ENCODE peak calls at places on chromosome 21, in five cellular contexts. K is GM12864; Q is naive thymus-derived CD8-positive, alpha-beta T cell; C is H9; J is GM19239. E is an unnamed sample.

GRCh38 chr21:42294273-42294880 is 20.8 kb downstream of the TFF3 start:
- DNase-seq in K (no peak), Q (no peak), C (no peak), J (no peak), E (peak)

GRCh38 chr21:14273736-14274538 is 58.0 kb downstream of the RBM11 start:
- DNase-seq in K (no peak), Q (no peak), C (peak), J (no peak), E (no peak)

GRCh38 chr21:18151046-18151445 is 93.6 kb upstream of the CHODL start:
- DNase-seq in K (no peak), Q (no peak), C (no peak), J (no peak), E (no peak)

GRCh38 chr21:41678016-41678935 is 88.6 kb downstream of the RIPK4 start:
- DNase-seq in K (no peak), Q (no peak), C (no peak), J (no peak), E (peak)

GRCh38 chr21:29568020-29568419 is 269.3 kb downstream of the BACH1 start:
- DNase-seq in K (no peak), Q (no peak), C (no peak), J (no peak), E (no peak)

GRCh38 chr21:44428281-44428942 is 26.9 kb upstream of the LRRC3 start:
- DNase-seq in K (peak), Q (peak), C (peak), J (no peak), E (no peak)

GRCh38 chr21:41589131-41589530 is 81.2 kb upstream of the TMPRSS2 start:
- DNase-seq in K (no peak), Q (no peak), C (no peak), J (no peak), E (no peak)

GRCh38 chr21:44337941-44338895 is 972 bp downstream of the CFAP410 start:
- DNase-seq in K (no peak), Q (peak), C (peak), J (no peak), E (peak)

GRCh38 chr21:29407571-29407970 is 108.8 kb downstream of the BACH1 start:
- DNase-seq in K (no peak), Q (no peak), C (no peak), J (no peak), E (no peak)

GRCh38 chr21:38315155-38315554 is 58.4 kb downstream of the KCNJ15 start:
- DNase-seq in K (no peak), Q (no peak), C (no peak), J (no peak), E (no peak)

GRCh38 chr21:42653492-42654061 is at the start of gene PDE9A:
- DNase-seq in K (no peak), Q (peak), C (peak), J (no peak), E (no peak)

GRCh38 chr21:45556645-45557601 is 14.7 kb upstream of the SLC19A1 start:
- DNase-seq in K (no peak), Q (no peak), C (peak), J (no peak), E (no peak)

GRCh38 chr21:46109251-46110221 is 11.6 kb downstream of the COL6A2 start:
- DNase-seq in K (no peak), Q (no peak), C (peak), J (no peak), E (no peak)

GRCh38 chr21:45820171-45821091 is 161.1 kb upstream of the COL6A1 start:
- DNase-seq in K (peak), Q (peak), C (peak), J (peak), E (peak)

GRCh38 chr21:38544681-38545080 is 46.4 kb upstream of the ERG start:
- DNase-seq in K (no peak), Q (no peak), C (no peak), J (no peak), E (no peak)

GRCh38 chr21:43924421-43925095 is 59.5 kb downstream of the AGPAT3 start:
- DNase-seq in K (no peak), Q (no peak), C (no peak), J (no peak), E (no peak)

GRCh38 chr21:41777934-41778815 is 11.3 kb upstream of the RIPK4 start:
- DNase-seq in K (no peak), Q (no peak), C (peak), J (no peak), E (peak)

GRCh38 chr21:46033410-46034404 is 52.1 kb downstream of the COL6A1 start:
- DNase-seq in K (no peak), Q (no peak), C (no peak), J (no peak), E (peak)

GRCh38 chr21:15795533-15795932 is 65.8 kb downstream of the USP25 start:
- DNase-seq in K (no peak), Q (no peak), C (no peak), J (no peak), E (no peak)

GRCh38 chr21:37028579-37028978 is 22.1 kb downstream of the RIPPLY3 start:
- DNase-seq in K (no peak), Q (no peak), C (no peak), J (no peak), E (no peak)

GRCh38 chr21:45132841-45133573 is 58.6 kb downstream of the ADARB1 start:
- DNase-seq in K (no peak), Q (no peak), C (no peak), J (no peak), E (no peak)

GRCh38 chr21:44931137-44931500 is 8.7 kb upstream of the SLX9 start:
- DNase-seq in K (no peak), Q (peak), C (peak), J (no peak), E (no peak)

GRCh38 chr21:15744926-15745325 is 15.1 kb downstream of the USP25 start:
- DNase-seq in K (no peak), Q (no peak), C (peak), J (no peak), E (no peak)

GRCh38 chr21:42221581-42222345 is 2.8 kb downstream of the ABCG1 start:
- DNase-seq in K (no peak), Q (no peak), C (no peak), J (no peak), E (no peak)

GRCh38 chr21:32516729-32517649 is 68.3 kb downstream of the TCP10L start:
- DNase-seq in K (no peak), Q (no peak), C (no peak), J (no peak), E (no peak)

GRCh38 chr21:45855248-45855801 is 126.2 kb upstream of the COL6A1 start:
- DNase-seq in K (no peak), Q (no peak), C (peak), J (no peak), E (no peak)

GRCh38 chr21:42684109-42684916 is 30.9 kb downstream of the PDE9A start:
- DNase-seq in K (no peak), Q (peak), C (no peak), J (no peak), E (no peak)

GRCh38 chr21:42454791-42455190 is 41.2 kb downstream of the RSPH1 start:
- DNase-seq in K (no peak), Q (no peak), C (no peak), J (no peak), E (no peak)